ENCODE peak calls at places on chromosomes 4 and X, in eight cellular contexts. V is mammary epithelial cell, I is fibroblast of lung, X is GM23338, P is GM23248, K is MM.1S, W is mesendoderm, B is HCT116. E is an unnamed sample. For H3K79me2 and H3K36me3, the result is how much of the 10 kb centered on the place peaks cover.

GRCh38 chr4:102263024-102263787 is 82.1 kb downstream of the SLC39A8 start:
- DNase-seq in V (peak), I (peak), X (peak), P (peak), K (peak), W (peak), B (peak), E (peak)

GRCh38 chrX:150365953-150366911 is 3.1 kb downstream of the MAMLD1 start:
- DNase-seq in V (peak), I (peak), X (peak), P (peak), K (no peak), W (peak), B (no peak), E (peak)

GRCh38 chr4:51901363-51901762 is 58.4 kb downstream of the DCUN1D4 start:
- DNase-seq in V (no peak), I (no peak), X (no peak), P (no peak), K (no peak), W (no peak), B (no peak), E (no peak)

GRCh38 chr4:78651250-78651860 is 99.8 kb downstream of the ANXA3 start:
- DNase-seq in V (no peak), I (no peak), X (no peak), P (no peak), K (no peak), W (no peak), B (no peak), E (no peak)

GRCh38 chrX:50202539-50202938 is 1.7 kb upstream of the AKAP4 start:
- DNase-seq in V (peak), I (no peak), X (no peak), P (peak), K (no peak), W (peak), B (no peak), E (no peak)

GRCh38 chr4:40840985-40841571 is 91.3 kb downstream of the NSUN7 start:
- DNase-seq in V (peak), I (peak), X (peak), P (peak), K (peak), W (peak), B (peak), E (peak)

GRCh38 chr4:7335363-7336066 is 99.2 kb downstream of the PSAPL1 start:
- DNase-seq in V (peak), I (peak), X (peak), P (peak), K (peak), W (peak), B (peak), E (peak)

GRCh38 chr4:84529169-84529751 is 30.2 kb upstream of the NKX6-1 start:
- DNase-seq in V (no peak), I (peak), X (peak), P (peak), K (peak), W (peak), B (peak), E (peak)

DNA sequence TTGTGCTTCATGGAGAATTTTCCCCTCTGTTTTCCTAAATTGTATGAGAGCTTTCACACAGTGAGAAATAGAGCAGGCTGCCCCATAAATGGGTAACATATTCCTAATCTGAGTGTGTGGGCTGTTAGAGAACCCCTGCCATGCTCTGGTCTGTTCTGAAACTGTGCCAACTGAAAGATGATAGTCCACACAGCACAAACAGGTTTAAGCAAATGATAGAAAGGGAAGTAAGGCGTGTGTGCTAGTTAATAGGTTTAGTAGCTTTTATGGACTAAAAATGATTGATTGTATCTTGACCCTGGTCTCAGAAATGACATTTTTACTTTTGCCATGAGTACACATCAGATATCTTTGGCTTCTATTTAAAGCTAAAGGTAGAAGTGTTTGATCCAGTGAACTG is 106.2 kb downstream of the PRRG1 start:
- DNase-seq in V (peak), I (no peak), X (no peak), P (no peak), K (no peak), W (no peak), B (no peak), E (no peak)
- H3K27ac ChIP-seq in V (peak), I (no peak), X (no peak), P (no peak), K (no peak), W (no peak), B (peak), E (no peak)

GRCh38 chrX:67347145-67347544 is 196.7 kb upstream of the AR start:
- DNase-seq in V (no peak), I (no peak), X (no peak), P (peak), K (no peak), W (no peak), B (no peak), E (no peak)
- H3K79me2 ChIP-seq in V (under half), I (under half), X (under half), P (under half), K (under half), W (under half), B (under half), E (under half)

GRCh38 chr4:94226763-94227162 is 19.1 kb downstream of the SMARCAD1 start:
- DNase-seq in V (no peak), I (no peak), X (no peak), P (no peak), K (no peak), W (no peak), B (no peak), E (no peak)
- H3K36me3 ChIP-seq in V (under half), I (under half), X (under half), P (under half), K (under half), W (under half), B (under half), E (under half)

GRCh38 chr4:53197760-53198150 is 168.1 kb downstream of the SCFD2 start:
- DNase-seq in V (no peak), I (peak), X (no peak), P (peak), K (no peak), W (no peak), B (no peak), E (no peak)
- H3K27ac ChIP-seq in V (no peak), I (no peak), X (no peak), P (peak), K (no peak), W (no peak), B (no peak), E (no peak)

DNA sequence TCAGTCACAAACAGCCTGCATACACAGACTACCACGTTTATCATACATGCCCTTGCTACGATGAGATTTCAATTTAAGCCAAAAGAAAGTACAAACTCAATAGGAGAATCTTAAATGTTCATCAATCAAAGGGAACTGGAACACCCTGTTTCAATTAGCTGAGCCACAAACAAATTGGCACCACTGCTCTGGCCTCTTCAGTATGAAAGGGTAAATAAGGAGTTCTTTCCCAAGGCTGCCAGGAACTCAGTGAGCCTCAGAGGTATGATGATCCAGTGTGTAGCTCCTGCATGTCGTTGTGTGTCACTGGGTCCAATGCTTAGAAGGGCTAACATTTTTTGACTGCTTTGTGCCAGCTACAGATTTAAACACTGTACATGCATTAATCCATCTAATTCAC is 5.4 kb downstream of the RNF150 start:
- DNase-seq in V (no peak), I (no peak), X (no peak), P (peak), K (no peak), W (no peak), B (no peak), E (no peak)
- H3K79me2 ChIP-seq in V (under half), I (under half), X (under half), P (half or more), K (under half), W (under half), B (under half), E (under half)

DNA sequence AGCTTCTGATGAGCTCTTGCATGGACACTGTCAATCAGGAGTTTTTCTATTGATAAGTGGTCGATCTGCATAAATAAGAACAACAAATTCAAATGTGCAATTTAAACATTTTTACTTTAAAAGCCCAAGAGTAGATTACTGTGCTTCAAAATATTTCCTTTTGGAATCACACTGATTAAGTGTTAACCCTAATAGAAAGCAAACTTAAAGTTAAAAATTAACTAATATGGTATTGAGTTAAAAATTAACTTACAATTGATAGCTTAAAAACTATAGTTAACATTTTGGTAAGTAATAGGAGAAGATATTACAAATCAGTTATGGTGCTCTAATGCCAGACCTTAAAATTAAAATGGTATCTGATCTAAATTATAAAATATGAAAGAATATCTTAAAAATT is 25.9 kb downstream of the MED14 start:
- DNase-seq in V (no peak), I (no peak), X (no peak), P (no peak), K (no peak), W (no peak), B (no peak), E (no peak)
- H3K36me3 ChIP-seq in V (under half), I (under half), X (under half), P (under half), K (under half), W (under half), B (under half), E (under half)

GRCh38 chrX:24294619-24295018 is 19.2 kb downstream of the SUPT20HL2 start:
- DNase-seq in V (no peak), I (no peak), X (peak), P (peak), K (no peak), W (peak), B (no peak), E (peak)

GRCh38 chrX:24298191-24298590 is 15.7 kb downstream of the SUPT20HL2 start:
- DNase-seq in V (no peak), I (no peak), X (no peak), P (no peak), K (no peak), W (no peak), B (no peak), E (peak)

GRCh38 chrX:24293412-24293811 is 20.5 kb downstream of the SUPT20HL2 start:
- DNase-seq in V (no peak), I (no peak), X (no peak), P (no peak), K (no peak), W (no peak), B (no peak), E (no peak)

GRCh38 chrX:24292358-24292757 is 21.5 kb downstream of the SUPT20HL2 start:
- DNase-seq in V (no peak), I (no peak), X (no peak), P (no peak), K (no peak), W (no peak), B (no peak), E (no peak)
- H3K27ac ChIP-seq in V (no peak), I (no peak), X (no peak), P (no peak), K (no peak), W (no peak), B (no peak), E (no peak)

GRCh38 chr4:86965019-86965976 is 30.5 kb downstream of the AFF1 start:
- DNase-seq in V (no peak), I (no peak), X (peak), P (no peak), K (no peak), W (no peak), B (no peak), E (no peak)

GRCh38 chr4:86970447-86971354 is 35.9 kb downstream of the AFF1 start:
- DNase-seq in V (no peak), I (no peak), X (no peak), P (no peak), K (no peak), W (no peak), B (no peak), E (no peak)

GRCh38 chr4:86967061-86967460 is 32.2 kb downstream of the AFF1 start:
- DNase-seq in V (no peak), I (no peak), X (no peak), P (no peak), K (no peak), W (no peak), B (no peak), E (no peak)

GRCh38 chr4:86968477-86969015 is 33.7 kb downstream of the AFF1 start:
- DNase-seq in V (no peak), I (no peak), X (no peak), P (no peak), K (no peak), W (no peak), B (no peak), E (no peak)

DNA sequence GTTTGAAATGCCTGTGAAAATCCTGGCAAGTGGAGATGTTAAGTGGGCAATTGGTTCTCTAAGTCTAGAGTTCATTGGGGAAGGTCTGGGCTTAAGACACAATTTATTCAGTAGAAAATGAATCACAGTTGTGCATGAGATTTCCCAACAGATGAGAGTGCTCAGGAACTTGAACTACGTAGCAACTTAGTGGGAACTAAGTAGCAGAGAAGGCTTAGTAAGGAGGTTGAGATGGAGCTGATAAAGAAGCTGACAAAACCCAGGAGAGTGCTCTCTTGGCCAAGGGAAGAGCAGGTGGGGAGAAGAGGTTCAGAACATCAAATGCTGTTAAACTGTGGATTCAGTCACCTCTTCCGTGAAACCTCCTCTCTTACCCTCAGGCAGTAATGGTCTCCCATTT is 33.0 kb downstream of the AFF1 start:
- DNase-seq in V (peak), I (no peak), X (no peak), P (peak), K (no peak), W (no peak), B (no peak), E (no peak)
- H3K79me2 ChIP-seq in V (under half), I (under half), X (half or more), P (under half), K (half or more), W (under half), B (under half), E (half or more)

GRCh38 chrX:16825306-16826035 is 39.2 kb downstream of the TXLNG start:
- DNase-seq in V (peak), I (no peak), X (no peak), P (peak), K (no peak), W (no peak), B (no peak), E (no peak)
- H3K36me3 ChIP-seq in V (under half), I (under half), X (under half), P (under half), K (under half), W (under half), B (under half), E (under half)

DNA sequence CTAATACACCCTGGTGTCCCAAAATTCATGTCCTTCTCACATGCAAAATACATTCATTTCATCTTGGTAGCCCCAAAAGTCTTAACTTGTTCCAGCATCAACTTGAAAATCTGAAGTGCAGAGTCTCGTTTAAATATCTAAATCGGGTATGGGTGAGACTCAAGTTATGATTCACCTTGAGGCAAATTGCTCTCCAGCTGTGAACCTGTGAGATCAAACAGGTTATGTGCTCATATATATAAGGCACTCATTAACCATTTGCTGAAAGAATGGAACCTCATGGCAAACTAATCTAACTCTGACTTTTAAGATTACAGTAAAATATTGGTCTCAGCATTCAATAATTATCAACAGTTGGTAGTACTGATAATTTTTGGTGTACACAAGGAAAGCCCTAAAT is 55.5 kb downstream of the PDLIM5 start:
- DNase-seq in V (peak), I (no peak), X (no peak), P (no peak), K (no peak), W (no peak), B (peak), E (no peak)
- H3K27ac ChIP-seq in V (peak), I (no peak), X (no peak), P (peak), K (no peak), W (no peak), B (peak), E (peak)